ENCODE peak calls at places on chromosomes 7 and 10, in seven cellular contexts. One of them, this sample, is unnamed.

GRCh38 chr10:10830316-10831061 is 187.2 kb upstream of the CELF2 start:
- DNase-seq in fibroblast of pulmonary artery: peak
- DNase-seq in body of pancreas: no peak
- DNase-seq in left ventricle myocardium inferior: no peak
- DNase-seq in epithelial cell of proximal tubule: peak
- DNase-seq in MG63: no peak
- DNase-seq in iPS DF 6.9: no peak
- DNase-seq in this sample: no peak

GRCh38 chr10:6579193-6579903 is 728 bp downstream of the PRKCQ start:
- DNase-seq in fibroblast of pulmonary artery: no peak
- DNase-seq in body of pancreas: peak
- DNase-seq in left ventricle myocardium inferior: no peak
- DNase-seq in epithelial cell of proximal tubule: no peak
- DNase-seq in MG63: no peak
- DNase-seq in iPS DF 6.9: no peak
- DNase-seq in this sample: no peak

GRCh38 chr10:86647773-86648705 is 6.3 kb upstream of the OPN4 start:
- DNase-seq in fibroblast of pulmonary artery: no peak
- DNase-seq in body of pancreas: no peak
- DNase-seq in left ventricle myocardium inferior: no peak
- DNase-seq in epithelial cell of proximal tubule: no peak
- DNase-seq in MG63: no peak
- DNase-seq in iPS DF 6.9: no peak
- DNase-seq in this sample: no peak

GRCh38 chr10:132592790-132593788 is 55.5 kb downstream of the INPP5A start:
- DNase-seq in fibroblast of pulmonary artery: no peak
- DNase-seq in body of pancreas: no peak
- DNase-seq in left ventricle myocardium inferior: no peak
- DNase-seq in epithelial cell of proximal tubule: no peak
- DNase-seq in MG63: no peak
- DNase-seq in iPS DF 6.9: no peak
- DNase-seq in this sample: no peak

GRCh38 chr10:46523119-46523880 is 33.2 kb downstream of the GPRIN2 start:
- DNase-seq in fibroblast of pulmonary artery: peak
- DNase-seq in body of pancreas: peak
- DNase-seq in left ventricle myocardium inferior: peak
- DNase-seq in epithelial cell of proximal tubule: no peak
- DNase-seq in MG63: peak
- DNase-seq in iPS DF 6.9: no peak
- DNase-seq in this sample: no peak

GRCh38 chr7:48109848-48110663 is 21.0 kb downstream of the UPP1 start:
- DNase-seq in fibroblast of pulmonary artery: peak
- DNase-seq in body of pancreas: peak
- DNase-seq in left ventricle myocardium inferior: peak
- DNase-seq in epithelial cell of proximal tubule: no peak
- DNase-seq in MG63: peak
- DNase-seq in iPS DF 6.9: no peak
- DNase-seq in this sample: peak

GRCh38 chr7:111658546-111658945 is 96.3 kb upstream of the IMMP2L start:
- DNase-seq in fibroblast of pulmonary artery: no peak
- DNase-seq in body of pancreas: no peak
- DNase-seq in left ventricle myocardium inferior: no peak
- DNase-seq in epithelial cell of proximal tubule: no peak
- DNase-seq in MG63: no peak
- DNase-seq in iPS DF 6.9: no peak
- DNase-seq in this sample: no peak

GRCh38 chr10:13613519-13613918 is 26.8 kb downstream of the PRPF18 start:
- DNase-seq in fibroblast of pulmonary artery: peak
- DNase-seq in body of pancreas: no peak
- DNase-seq in left ventricle myocardium inferior: no peak
- DNase-seq in epithelial cell of proximal tubule: no peak
- DNase-seq in MG63: no peak
- DNase-seq in iPS DF 6.9: no peak
- DNase-seq in this sample: no peak

GRCh38 chr7:128406986-128407589 is 2.7 kb downstream of the IMPDH1 start:
- DNase-seq in fibroblast of pulmonary artery: no peak
- DNase-seq in body of pancreas: no peak
- DNase-seq in left ventricle myocardium inferior: no peak
- DNase-seq in epithelial cell of proximal tubule: no peak
- DNase-seq in MG63: no peak
- DNase-seq in iPS DF 6.9: no peak
- DNase-seq in this sample: no peak
- H3K4me3 ChIP-seq in fibroblast of pulmonary artery: no peak
- H3K4me3 ChIP-seq in body of pancreas: no peak
- H3K4me3 ChIP-seq in left ventricle myocardium inferior: peak
- H3K4me3 ChIP-seq in epithelial cell of proximal tubule: no peak
- H3K4me3 ChIP-seq in MG63: no peak
- H3K4me3 ChIP-seq in iPS DF 6.9: no peak
- H3K4me3 ChIP-seq in this sample: no peak

DNA sequence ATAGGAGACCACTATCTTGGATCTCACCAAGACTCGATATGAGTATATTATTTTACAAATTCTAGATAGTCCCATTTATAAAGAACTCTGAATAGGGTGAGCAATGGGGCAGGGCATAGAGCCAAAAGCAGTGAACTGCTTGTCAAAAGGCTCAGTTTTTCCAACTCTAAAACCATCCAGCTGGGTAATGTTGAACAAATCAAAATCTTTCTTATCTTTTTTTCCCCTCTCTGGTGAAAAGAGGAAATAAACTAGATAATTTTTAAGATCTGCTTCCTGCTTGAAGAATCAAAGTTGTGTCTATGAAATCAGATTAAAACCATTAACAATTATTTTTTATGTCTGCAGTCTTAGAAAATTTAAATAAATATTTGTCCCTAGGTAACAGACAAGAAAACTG is 178.6 kb downstream of the REEP3 start:
- DNase-seq in fibroblast of pulmonary artery: peak
- DNase-seq in body of pancreas: peak
- DNase-seq in left ventricle myocardium inferior: no peak
- DNase-seq in epithelial cell of proximal tubule: no peak
- DNase-seq in MG63: peak
- DNase-seq in iPS DF 6.9: no peak
- DNase-seq in this sample: no peak
- H3K4me3 ChIP-seq in fibroblast of pulmonary artery: no peak
- H3K4me3 ChIP-seq in body of pancreas: no peak
- H3K4me3 ChIP-seq in left ventricle myocardium inferior: no peak
- H3K4me3 ChIP-seq in epithelial cell of proximal tubule: no peak
- H3K4me3 ChIP-seq in MG63: no peak
- H3K4me3 ChIP-seq in iPS DF 6.9: no peak
- H3K4me3 ChIP-seq in this sample: no peak

DNA sequence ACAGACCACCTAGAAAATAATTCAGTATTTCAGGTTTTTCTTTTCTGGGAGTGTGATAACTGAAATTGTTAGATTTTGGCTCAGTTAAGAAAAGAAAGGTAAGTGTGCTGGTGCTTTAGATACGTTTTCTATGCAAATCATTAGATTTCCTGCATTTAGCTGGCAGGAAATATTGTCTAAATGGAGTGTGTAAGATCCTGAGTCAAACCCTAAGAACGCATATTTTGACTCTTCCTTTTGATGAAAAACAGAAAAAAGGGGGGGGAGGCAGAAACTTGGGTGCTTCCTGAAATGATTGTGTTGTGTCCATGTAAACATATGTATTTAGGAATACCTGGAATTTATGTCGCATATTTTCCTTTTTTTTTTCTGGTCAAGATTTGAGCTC is 1.2 kb downstream of the GRK5 start:
- DNase-seq in fibroblast of pulmonary artery: peak
- DNase-seq in body of pancreas: no peak
- DNase-seq in left ventricle myocardium inferior: no peak
- DNase-seq in epithelial cell of proximal tubule: no peak
- DNase-seq in MG63: no peak
- DNase-seq in iPS DF 6.9: no peak
- DNase-seq in this sample: no peak
- H3K4me3 ChIP-seq in fibroblast of pulmonary artery: peak
- H3K4me3 ChIP-seq in body of pancreas: no peak
- H3K4me3 ChIP-seq in left ventricle myocardium inferior: peak
- H3K4me3 ChIP-seq in epithelial cell of proximal tubule: peak
- H3K4me3 ChIP-seq in MG63: peak
- H3K4me3 ChIP-seq in iPS DF 6.9: no peak
- H3K4me3 ChIP-seq in this sample: peak

DNA sequence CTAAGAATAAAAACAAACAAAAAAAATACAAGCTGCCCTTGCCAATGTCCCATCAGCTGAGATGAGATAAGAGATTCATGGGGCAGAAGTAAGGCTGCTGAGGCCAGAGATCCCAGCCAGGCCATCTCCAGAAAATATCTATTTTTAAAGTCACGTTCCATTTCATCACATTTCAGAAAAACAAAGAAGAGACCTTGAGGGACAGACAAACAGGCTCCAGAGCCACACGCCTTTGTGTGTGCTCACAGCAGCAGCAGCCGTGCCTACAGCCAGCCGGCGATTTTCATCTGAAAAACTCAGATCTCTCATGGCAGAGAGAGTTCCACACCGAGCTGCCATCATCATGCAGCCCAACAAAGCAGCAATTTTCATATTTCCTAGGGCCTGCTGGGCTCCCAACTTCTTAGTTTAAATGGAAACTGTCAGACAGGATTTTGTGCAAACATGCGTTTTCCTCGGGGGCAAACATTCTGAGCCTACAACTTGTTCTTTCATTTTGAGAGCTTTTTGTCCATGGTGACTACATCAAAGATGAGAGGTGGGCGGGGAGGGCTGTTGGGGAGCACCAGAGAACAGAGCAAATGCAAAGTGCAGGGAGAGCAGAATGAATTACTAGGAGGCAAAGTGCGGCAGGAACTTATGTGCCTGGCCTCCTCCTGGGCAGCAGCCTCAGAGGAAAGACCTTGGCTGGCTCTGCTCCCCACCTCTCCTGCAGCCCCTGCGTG is 38.8 kb downstream of the DLG5 start:
- DNase-seq in fibroblast of pulmonary artery: no peak
- DNase-seq in body of pancreas: no peak
- DNase-seq in left ventricle myocardium inferior: no peak
- DNase-seq in epithelial cell of proximal tubule: no peak
- DNase-seq in MG63: no peak
- DNase-seq in iPS DF 6.9: no peak
- DNase-seq in this sample: no peak
- H3K4me3 ChIP-seq in fibroblast of pulmonary artery: peak
- H3K4me3 ChIP-seq in body of pancreas: no peak
- H3K4me3 ChIP-seq in left ventricle myocardium inferior: peak
- H3K4me3 ChIP-seq in epithelial cell of proximal tubule: no peak
- H3K4me3 ChIP-seq in MG63: no peak
- H3K4me3 ChIP-seq in iPS DF 6.9: no peak
- H3K4me3 ChIP-seq in this sample: peak

This sample was measured in esophagus squamous epithelium.